ENCODE peak calls at places on chromosome 14, in nine cellular contexts. One of them, this sample, is unnamed.
A peak's percentile ranks its signal among the peaks of the same experiment; 100 is the strongest.

GRCh38 chr14:74571441-74571841 is 40.6 kb downstream of the LTBP2 start:
- DNase-seq in heart left ventricle: no peak
- DNase-seq in astrocyte: peak; percentile 64
- DNase-seq in tibial artery: no peak
- DNase-seq in OCI-LY7: no peak
- DNase-seq in Peyer's patch: no peak
- DNase-seq in prostate gland: no peak
- DNase-seq in endodermal cell: no peak
- DNase-seq in SJSA1: no peak
- DNase-seq in this sample: peak; percentile 30

GRCh38 chr14:102086346-102086971 is 385 bp downstream of the HSP90AA1 start:
- DNase-seq in heart left ventricle: peak; percentile 67
- DNase-seq in astrocyte: peak; percentile 52
- DNase-seq in tibial artery: peak; percentile 70
- DNase-seq in OCI-LY7: peak; percentile 70
- DNase-seq in Peyer's patch: peak; percentile 57
- DNase-seq in prostate gland: peak; percentile 23
- DNase-seq in endodermal cell: peak; percentile 60
- DNase-seq in SJSA1: peak; percentile 41
- DNase-seq in this sample: peak; percentile 48

GRCh38 chr14:52553002-52553670 is 500 bp downstream of the GPR137C start:
- DNase-seq in heart left ventricle: peak; percentile 30
- DNase-seq in astrocyte: no peak
- DNase-seq in tibial artery: peak; percentile 71
- DNase-seq in OCI-LY7: peak; percentile 62
- DNase-seq in Peyer's patch: peak; percentile 34
- DNase-seq in prostate gland: peak; percentile 24
- DNase-seq in endodermal cell: peak; percentile 86
- DNase-seq in SJSA1: peak; percentile 34
- DNase-seq in this sample: peak; percentile 25

GRCh38 chr14:100393362-100393761 is 70.2 kb downstream of the SLC25A47 start:
- DNase-seq in heart left ventricle: no peak
- DNase-seq in astrocyte: no peak
- DNase-seq in tibial artery: no peak
- DNase-seq in OCI-LY7: no peak
- DNase-seq in Peyer's patch: no peak
- DNase-seq in prostate gland: no peak
- DNase-seq in endodermal cell: no peak
- DNase-seq in SJSA1: no peak
- DNase-seq in this sample: no peak

GRCh38 chr14:24068711-24069410 is 2.5 kb upstream of the CPNE6 start:
- DNase-seq in heart left ventricle: no peak
- DNase-seq in astrocyte: no peak
- DNase-seq in tibial artery: no peak
- DNase-seq in OCI-LY7: no peak
- DNase-seq in Peyer's patch: no peak
- DNase-seq in prostate gland: no peak
- DNase-seq in endodermal cell: no peak
- DNase-seq in SJSA1: no peak
- DNase-seq in this sample: no peak

GRCh38 chr14:71169028-71169427 is 261.8 kb downstream of the PCNX1 start:
- DNase-seq in heart left ventricle: no peak
- DNase-seq in astrocyte: no peak
- DNase-seq in tibial artery: no peak
- DNase-seq in OCI-LY7: no peak
- DNase-seq in Peyer's patch: no peak
- DNase-seq in prostate gland: no peak
- DNase-seq in endodermal cell: no peak
- DNase-seq in SJSA1: no peak
- DNase-seq in this sample: peak; percentile 6

GRCh38 chr14:77638738-77639137 is 22.3 kb upstream of the SPTLC2 start:
- DNase-seq in heart left ventricle: no peak
- DNase-seq in astrocyte: peak; percentile 94
- DNase-seq in tibial artery: no peak
- DNase-seq in OCI-LY7: no peak
- DNase-seq in Peyer's patch: no peak
- DNase-seq in prostate gland: no peak
- DNase-seq in endodermal cell: no peak
- DNase-seq in SJSA1: peak; percentile 45
- DNase-seq in this sample: peak; percentile 52

GRCh38 chr14:89509891-89510290 is 92.9 kb upstream of the FOXN3 start:
- DNase-seq in heart left ventricle: no peak
- DNase-seq in astrocyte: peak; percentile 83
- DNase-seq in tibial artery: no peak
- DNase-seq in OCI-LY7: no peak
- DNase-seq in Peyer's patch: no peak
- DNase-seq in prostate gland: no peak
- DNase-seq in endodermal cell: peak; percentile 57
- DNase-seq in SJSA1: peak; percentile 70
- DNase-seq in this sample: no peak

GRCh38 chr14:76904100-76904739 is 78.0 kb downstream of the LRRC74A start:
- DNase-seq in heart left ventricle: no peak
- DNase-seq in astrocyte: peak; percentile 86
- DNase-seq in tibial artery: peak; percentile 91
- DNase-seq in OCI-LY7: no peak
- DNase-seq in Peyer's patch: no peak
- DNase-seq in prostate gland: no peak
- DNase-seq in endodermal cell: no peak
- DNase-seq in SJSA1: peak; percentile 80
- DNase-seq in this sample: peak; percentile 64

GRCh38 chr14:88613552-88614010 is 50.7 kb downstream of the ZC3H14 start:
- DNase-seq in heart left ventricle: no peak
- DNase-seq in astrocyte: peak; percentile 88
- DNase-seq in tibial artery: no peak
- DNase-seq in OCI-LY7: no peak
- DNase-seq in Peyer's patch: no peak
- DNase-seq in prostate gland: peak; percentile 27
- DNase-seq in endodermal cell: no peak
- DNase-seq in SJSA1: peak; percentile 3
- DNase-seq in this sample: peak; percentile 18

GRCh38 chr14:89085154-89086059 is 261.0 kb downstream of the TTC8 start:
- DNase-seq in heart left ventricle: peak; percentile 57
- DNase-seq in astrocyte: no peak
- DNase-seq in tibial artery: no peak
- DNase-seq in OCI-LY7: no peak
- DNase-seq in Peyer's patch: no peak
- DNase-seq in prostate gland: no peak
- DNase-seq in endodermal cell: no peak
- DNase-seq in SJSA1: no peak
- DNase-seq in this sample: no peak

GRCh38 chr14:100860556-100861187 is 34.8 kb downstream of the MEG3 start:
- DNase-seq in heart left ventricle: no peak
- DNase-seq in astrocyte: no peak
- DNase-seq in tibial artery: no peak
- DNase-seq in OCI-LY7: no peak
- DNase-seq in Peyer's patch: no peak
- DNase-seq in prostate gland: no peak
- DNase-seq in endodermal cell: no peak
- DNase-seq in SJSA1: no peak
- DNase-seq in this sample: no peak

GRCh38 chr14:51663783-51664326 is 12.1 kb downstream of the FRMD6 start:
- DNase-seq in heart left ventricle: no peak
- DNase-seq in astrocyte: no peak
- DNase-seq in tibial artery: no peak
- DNase-seq in OCI-LY7: no peak
- DNase-seq in Peyer's patch: no peak
- DNase-seq in prostate gland: no peak
- DNase-seq in endodermal cell: no peak
- DNase-seq in SJSA1: no peak
- DNase-seq in this sample: no peak

GRCh38 chr14:92425101-92425500 is 88.5 kb upstream of the RIN3 start:
- DNase-seq in heart left ventricle: no peak
- DNase-seq in astrocyte: peak; percentile 61
- DNase-seq in tibial artery: no peak
- DNase-seq in OCI-LY7: no peak
- DNase-seq in Peyer's patch: no peak
- DNase-seq in prostate gland: no peak
- DNase-seq in endodermal cell: no peak
- DNase-seq in SJSA1: no peak
- DNase-seq in this sample: no peak

GRCh38 chr14:105914738-105915385 is 388.5 kb downstream of the TMEM121 start:
- DNase-seq in heart left ventricle: no peak
- DNase-seq in astrocyte: no peak
- DNase-seq in tibial artery: peak; percentile 31
- DNase-seq in OCI-LY7: no peak
- DNase-seq in Peyer's patch: no peak
- DNase-seq in prostate gland: no peak
- DNase-seq in endodermal cell: no peak
- DNase-seq in SJSA1: no peak
- DNase-seq in this sample: no peak

GRCh38 chr14:69695664-69696527 is 71.0 kb upstream of the SRSF5 start:
- DNase-seq in heart left ventricle: no peak
- DNase-seq in astrocyte: peak; percentile 50
- DNase-seq in tibial artery: no peak
- DNase-seq in OCI-LY7: peak; percentile 54
- DNase-seq in Peyer's patch: peak; percentile 66
- DNase-seq in prostate gland: no peak
- DNase-seq in endodermal cell: peak; percentile 80
- DNase-seq in SJSA1: no peak
- DNase-seq in this sample: peak; percentile 32

DNA sequence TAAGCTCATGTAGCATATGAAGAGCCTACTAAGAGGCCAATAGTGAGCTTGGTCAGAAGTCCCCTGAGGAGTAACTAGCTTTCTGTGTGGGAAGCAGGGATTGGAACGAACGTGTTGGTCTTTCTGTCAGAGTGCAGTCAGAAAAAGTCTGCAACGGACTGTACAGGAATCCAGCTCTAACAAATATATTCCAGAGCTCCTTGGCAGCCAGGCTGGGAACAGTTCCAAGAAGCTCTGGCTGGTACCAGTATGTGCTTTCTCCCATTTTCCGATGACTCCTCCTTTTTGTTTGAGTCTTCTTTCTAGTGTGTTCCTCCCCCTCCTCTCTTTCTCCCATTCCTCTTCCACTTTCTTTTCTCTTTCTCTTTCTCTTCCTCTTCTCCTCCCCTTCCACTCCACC is 59.8 kb downstream of the TTLL5 start:
- DNase-seq in heart left ventricle: peak; percentile 65
- DNase-seq in astrocyte: peak; percentile 63
- DNase-seq in tibial artery: peak; percentile 84
- DNase-seq in OCI-LY7: no peak
- DNase-seq in Peyer's patch: no peak
- DNase-seq in prostate gland: peak; percentile 81
- DNase-seq in endodermal cell: no peak
- DNase-seq in SJSA1: no peak
- DNase-seq in this sample: peak; percentile 79
- H3K36me3 ChIP-seq in heart left ventricle: no peaks in the 10 kb centered on the region
- H3K36me3 ChIP-seq in astrocyte: peaks cover 10% of the 10 kb centered on the region
- H3K36me3 ChIP-seq in tibial artery: no peaks in the 10 kb centered on the region
- H3K36me3 ChIP-seq in OCI-LY7: peaks cover 68% of the 10 kb centered on the region
- H3K36me3 ChIP-seq in Peyer's patch: peaks cover 7% of the 10 kb centered on the region
- H3K36me3 ChIP-seq in prostate gland: no peaks in the 10 kb centered on the region
- H3K36me3 ChIP-seq in endodermal cell: peaks cover 56% of the 10 kb centered on the region
- H3K36me3 ChIP-seq in SJSA1: peaks cover 7% of the 10 kb centered on the region
- H3K36me3 ChIP-seq in this sample: peaks cover 7% of the 10 kb centered on the region

DNA sequence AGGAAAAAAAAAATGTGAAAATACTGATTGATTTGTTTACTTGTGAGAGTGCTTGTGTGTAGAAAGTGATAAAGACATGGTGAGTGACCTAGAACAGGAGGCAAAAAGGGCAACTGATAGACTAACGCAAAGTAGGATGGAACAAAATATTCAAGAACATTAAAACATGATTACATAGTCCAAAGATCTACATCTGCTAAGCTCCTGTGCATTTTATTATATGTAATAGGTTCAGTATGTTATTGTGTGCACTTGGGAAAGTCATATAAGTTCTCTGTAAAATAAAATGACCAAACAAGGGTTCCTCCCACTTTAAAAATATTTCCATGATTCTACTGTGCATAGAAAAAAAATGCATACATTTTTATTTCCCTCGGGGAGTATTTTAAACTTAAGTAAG is 74.3 kb upstream of the GPHB5 start:
- DNase-seq in heart left ventricle: no peak
- DNase-seq in astrocyte: no peak
- DNase-seq in tibial artery: no peak
- DNase-seq in OCI-LY7: no peak
- DNase-seq in Peyer's patch: no peak
- DNase-seq in prostate gland: no peak
- DNase-seq in endodermal cell: no peak
- DNase-seq in SJSA1: no peak
- DNase-seq in this sample: no peak
- H3K36me3 ChIP-seq in heart left ventricle: peaks cover 59% of the 10 kb centered on the region
- H3K36me3 ChIP-seq in astrocyte: peaks cover 7% of the 10 kb centered on the region
- H3K36me3 ChIP-seq in tibial artery: peaks cover 25% of the 10 kb centered on the region
- H3K36me3 ChIP-seq in OCI-LY7: peaks cover 55% of the 10 kb centered on the region
- H3K36me3 ChIP-seq in Peyer's patch: peaks cover 38% of the 10 kb centered on the region
- H3K36me3 ChIP-seq in prostate gland: no peaks in the 10 kb centered on the region
- H3K36me3 ChIP-seq in endodermal cell: peaks cover 71% of the 10 kb centered on the region
- H3K36me3 ChIP-seq in SJSA1: peaks cover 24% of the 10 kb centered on the region
- H3K36me3 ChIP-seq in this sample: peaks cover 2% of the 10 kb centered on the region

GRCh38 chr14:95117937-95118726 is 39.2 kb downstream of the DICER1 start:
- DNase-seq in heart left ventricle: no peak
- DNase-seq in astrocyte: no peak
- DNase-seq in tibial artery: no peak
- DNase-seq in OCI-LY7: no peak
- DNase-seq in Peyer's patch: no peak
- DNase-seq in prostate gland: no peak
- DNase-seq in endodermal cell: no peak
- DNase-seq in SJSA1: no peak
- DNase-seq in this sample: no peak
- H3K36me3 ChIP-seq in heart left ventricle: peaks cover 77% of the 10 kb centered on the region
- H3K36me3 ChIP-seq in astrocyte: peaks cover 13% of the 10 kb centered on the region
- H3K36me3 ChIP-seq in tibial artery: peaks cover 40% of the 10 kb centered on the region
- H3K36me3 ChIP-seq in OCI-LY7: peaks cover 94% of the 10 kb centered on the region
- H3K36me3 ChIP-seq in Peyer's patch: peaks cover 37% of the 10 kb centered on the region
- H3K36me3 ChIP-seq in prostate gland: no peaks in the 10 kb centered on the region
- H3K36me3 ChIP-seq in endodermal cell: peaks cover 74% of the 10 kb centered on the region
- H3K36me3 ChIP-seq in SJSA1: peaks cover 52% of the 10 kb centered on the region
- H3K36me3 ChIP-seq in this sample: peaks cover 2% of the 10 kb centered on the region

GRCh38 chr14:91281346-91281745 is 36.8 kb upstream of the GPR68 start:
- DNase-seq in heart left ventricle: no peak
- DNase-seq in astrocyte: peak; percentile 40
- DNase-seq in tibial artery: no peak
- DNase-seq in OCI-LY7: no peak
- DNase-seq in Peyer's patch: no peak
- DNase-seq in prostate gland: no peak
- DNase-seq in endodermal cell: no peak
- DNase-seq in SJSA1: no peak
- DNase-seq in this sample: no peak
- H3K36me3 ChIP-seq in heart left ventricle: peaks cover 6% of the 10 kb centered on the region
- H3K36me3 ChIP-seq in astrocyte: no peaks in the 10 kb centered on the region
- H3K36me3 ChIP-seq in tibial artery: no peaks in the 10 kb centered on the region
- H3K36me3 ChIP-seq in OCI-LY7: peaks cover 100% of the 10 kb centered on the region
- H3K36me3 ChIP-seq in Peyer's patch: peaks cover 80% of the 10 kb centered on the region
- H3K36me3 ChIP-seq in prostate gland: no peaks in the 10 kb centered on the region
- H3K36me3 ChIP-seq in endodermal cell: peaks cover 64% of the 10 kb centered on the region
- H3K36me3 ChIP-seq in SJSA1: no peaks in the 10 kb centered on the region
- H3K36me3 ChIP-seq in this sample: no peaks in the 10 kb centered on the region

GRCh38 chr14:21077672-21078071 is 7.6 kb downstream of the ARHGEF40 start:
- DNase-seq in heart left ventricle: no peak
- DNase-seq in astrocyte: no peak
- DNase-seq in tibial artery: no peak
- DNase-seq in OCI-LY7: no peak
- DNase-seq in Peyer's patch: no peak
- DNase-seq in prostate gland: no peak
- DNase-seq in endodermal cell: no peak
- DNase-seq in SJSA1: no peak
- DNase-seq in this sample: no peak
- H3K36me3 ChIP-seq in heart left ventricle: peaks cover 98% of the 10 kb centered on the region
- H3K36me3 ChIP-seq in astrocyte: peaks cover 68% of the 10 kb centered on the region
- H3K36me3 ChIP-seq in tibial artery: peaks cover 85% of the 10 kb centered on the region
- H3K36me3 ChIP-seq in OCI-LY7: no peaks in the 10 kb centered on the region
- H3K36me3 ChIP-seq in Peyer's patch: peaks cover 71% of the 10 kb centered on the region
- H3K36me3 ChIP-seq in prostate gland: peaks cover 4% of the 10 kb centered on the region
- H3K36me3 ChIP-seq in endodermal cell: peaks cover 91% of the 10 kb centered on the region
- H3K36me3 ChIP-seq in SJSA1: peaks cover 97% of the 10 kb centered on the region
- H3K36me3 ChIP-seq in this sample: no peaks in the 10 kb centered on the region

This sample was measured in MG63.